ENCODE peak calls at places on chromosome 5, in five cellular contexts. B is activated CD4-positive, alpha-beta T cell treated with anti-CD3 and anti-CD28 coated beads for 24 hours; N is T-cell; A is activated T-helper 2 cell treated with anti-CD3 and anti-CD28 coated beads, Interferon-gamma antibody, Interleukin-2, Interleukin-4, amounts not matched to agents 10 μg/mL and 5 μg/mL and 100 μg/mL, durations not matched to agents 14 hours and 24 hours and 36 hours; Q is T-helper 22 cell. Y is an unnamed sample.

GRCh38 chr5:180334751-180335613 is 18.2 kb downstream of the GFPT2 start:
- DNase-seq in Q (no peak), A (no peak), N (no peak), B (no peak), Y (no peak)

GRCh38 chr5:167571824-167572223 is 719.6 kb upstream of the WWC1 start:
- DNase-seq in B (no peak), A (no peak), Q (no peak), N (no peak), Y (no peak)

GRCh38 chr5:119383008-119383407 is 27.2 kb downstream of the TNFAIP8 start:
- DNase-seq in A (no peak), N (no peak), Q (no peak), B (no peak), Y (no peak)

GRCh38 chr5:175695161-175696126 is 37.6 kb downstream of the HRH2 start:
- DNase-seq in N (no peak), A (no peak), B (no peak), Q (no peak), Y (no peak)

GRCh38 chr5:95630394-95630917 is 10.6 kb downstream of the GPR150 start:
- DNase-seq in A (no peak), Q (no peak), B (no peak), N (no peak), Y (no peak)

GRCh38 chr5:119404033-119404432 is 48.2 kb downstream of the TNFAIP8 start:
- DNase-seq in A (no peak), Q (no peak), B (no peak), N (no peak), Y (no peak)

GRCh38 chr5:81971086-81971693 is 633 bp upstream of the ATG10 start:
- DNase-seq in Q (no peak), N (no peak), A (peak), B (no peak), Y (peak)

GRCh38 chr5:84382363-84383295 is 2.1 kb downstream of the EDIL3 start:
- DNase-seq in A (no peak), Q (no peak), B (no peak), N (no peak), Y (peak)

GRCh38 chr5:72108200-72109050 is 1.1 kb downstream of the MAP1B start:
- DNase-seq in A (no peak), N (no peak), B (no peak), Q (no peak), Y (peak)

GRCh38 chr5:71481441-71481840 is 26.0 kb downstream of the BDP1 start:
- DNase-seq in Q (no peak), N (no peak), A (no peak), B (no peak), Y (no peak)

GRCh38 chr5:40521925-40522324 is 157.8 kb upstream of the PTGER4 start:
- DNase-seq in A (no peak), Q (no peak), N (no peak), B (no peak), Y (no peak)

GRCh38 chr5:100846722-100847121 is 56.4 kb downstream of the ST8SIA4 start:
- DNase-seq in N (no peak), A (no peak), B (no peak), Q (no peak), Y (peak)

GRCh38 chr5:177458122-177458681 is 11.6 kb downstream of the PRR7 start:
- DNase-seq in A (no peak), N (no peak), Q (no peak), B (no peak), Y (no peak)

GRCh38 chr5:179836225-179837019 is 15.7 kb downstream of the SQSTM1 start:
- DNase-seq in Q (peak), N (peak), A (peak), B (no peak), Y (no peak)

GRCh38 chr5:151464101-151464500 is 16.7 kb downstream of the SLC36A1 start:
- DNase-seq in N (no peak), A (no peak), Q (no peak), B (no peak), Y (no peak)

GRCh38 chr5:101679816-101680215 is 616.3 kb downstream of the SLCO4C1 start:
- DNase-seq in Q (no peak), N (no peak), B (no peak), A (no peak), Y (no peak)

GRCh38 chr5:178449163-178450060 is 140.8 kb downstream of the COL23A1 start:
- DNase-seq in Q (no peak), N (no peak), A (no peak), B (no peak), Y (no peak)

GRCh38 chr5:128237504-128237903 is 153.9 kb downstream of the SLC12A2 start:
- DNase-seq in B (no peak), A (no peak), Q (no peak), N (no peak), Y (no peak)

GRCh38 chr5:17269201-17269600 is 51.8 kb downstream of the BASP1 start:
- DNase-seq in A (no peak), B (no peak), N (no peak), Q (no peak), Y (no peak)

GRCh38 chr5:53019320-53019719 is 30.2 kb downstream of the ITGA2 start:
- DNase-seq in A (no peak), B (no peak), Q (no peak), N (no peak), Y (no peak)

GRCh38 chr5:133259199-133259997 is 207.6 kb downstream of the HSPA4 start:
- DNase-seq in Q (no peak), A (no peak), B (no peak), N (no peak), Y (no peak)

GRCh38 chr5:149289307-149289706 is 17.6 kb downstream of the AFAP1L1 start:
- DNase-seq in B (no peak), A (no peak), N (no peak), Q (no peak), Y (no peak)